ENCODE peak calls at places on chromosome 21, in four cellular contexts. One of them, this sample, is unnamed.

GRCh38 chr21:45427331-45428271 is 22.6 kb downstream of the COL18A1 start:
- DNase-seq in cerebellar cortex: no peak
- DNase-seq in D341Med: no peak
- DNase-seq in stimulated activated CD4-positive, alpha-beta T cell treated with anti-CD3 and anti-CD28 coated beads, Interleukin-15, amount 100 ng/mL, for 48 hours: no peak
- DNase-seq in this sample: no peak

GRCh38 chr21:42939581-42940413 is 14.4 kb upstream of the ERVH48-1 start:
- DNase-seq in cerebellar cortex: no peak
- DNase-seq in D341Med: no peak
- DNase-seq in stimulated activated CD4-positive, alpha-beta T cell treated with anti-CD3 and anti-CD28 coated beads, Interleukin-15, amount 100 ng/mL, for 48 hours: no peak
- DNase-seq in this sample: no peak

GRCh38 chr21:29334717-29335428 is 36.2 kb downstream of the BACH1 start:
- DNase-seq in cerebellar cortex: no peak
- DNase-seq in D341Med: no peak
- DNase-seq in stimulated activated CD4-positive, alpha-beta T cell treated with anti-CD3 and anti-CD28 coated beads, Interleukin-15, amount 100 ng/mL, for 48 hours: no peak
- DNase-seq in this sample: no peak

GRCh38 chr21:14734191-14734590 is 188.1 kb upstream of the SAMSN1 start:
- DNase-seq in cerebellar cortex: no peak
- DNase-seq in D341Med: no peak
- DNase-seq in stimulated activated CD4-positive, alpha-beta T cell treated with anti-CD3 and anti-CD28 coated beads, Interleukin-15, amount 100 ng/mL, for 48 hours: no peak
- DNase-seq in this sample: no peak

GRCh38 chr21:36059823-36060158 is 535 bp downstream of the SETD4 start:
- DNase-seq in cerebellar cortex: no peak
- DNase-seq in D341Med: no peak
- DNase-seq in stimulated activated CD4-positive, alpha-beta T cell treated with anti-CD3 and anti-CD28 coated beads, Interleukin-15, amount 100 ng/mL, for 48 hours: no peak
- DNase-seq in this sample: no peak

GRCh38 chr21:27647921-27648320 is 681.0 kb upstream of the ADAMTS5 start:
- DNase-seq in cerebellar cortex: no peak
- DNase-seq in D341Med: no peak
- DNase-seq in stimulated activated CD4-positive, alpha-beta T cell treated with anti-CD3 and anti-CD28 coated beads, Interleukin-15, amount 100 ng/mL, for 48 hours: no peak
- DNase-seq in this sample: no peak

GRCh38 chr21:40936151-40936550 is 89.2 kb upstream of the DSCAM start:
- DNase-seq in cerebellar cortex: no peak
- DNase-seq in D341Med: no peak
- DNase-seq in stimulated activated CD4-positive, alpha-beta T cell treated with anti-CD3 and anti-CD28 coated beads, Interleukin-15, amount 100 ng/mL, for 48 hours: no peak
- DNase-seq in this sample: no peak

GRCh38 chr21:25637846-25638245 is 1.2 kb upstream of the JAM2 start:
- DNase-seq in cerebellar cortex: no peak
- DNase-seq in D341Med: no peak
- DNase-seq in stimulated activated CD4-positive, alpha-beta T cell treated with anti-CD3 and anti-CD28 coated beads, Interleukin-15, amount 100 ng/mL, for 48 hours: no peak
- DNase-seq in this sample: no peak

GRCh38 chr21:15616864-15617574 is 112.8 kb upstream of the USP25 start:
- DNase-seq in cerebellar cortex: no peak
- DNase-seq in D341Med: no peak
- DNase-seq in stimulated activated CD4-positive, alpha-beta T cell treated with anti-CD3 and anti-CD28 coated beads, Interleukin-15, amount 100 ng/mL, for 48 hours: no peak
- DNase-seq in this sample: no peak

GRCh38 chr21:45893166-45894106 is 88.1 kb upstream of the COL6A1 start:
- DNase-seq in cerebellar cortex: peak
- DNase-seq in D341Med: no peak
- DNase-seq in stimulated activated CD4-positive, alpha-beta T cell treated with anti-CD3 and anti-CD28 coated beads, Interleukin-15, amount 100 ng/mL, for 48 hours: no peak
- DNase-seq in this sample: no peak

GRCh38 chr21:35323947-35324346 is 274.8 kb upstream of the RUNX1 start:
- DNase-seq in cerebellar cortex: no peak
- DNase-seq in D341Med: no peak
- DNase-seq in stimulated activated CD4-positive, alpha-beta T cell treated with anti-CD3 and anti-CD28 coated beads, Interleukin-15, amount 100 ng/mL, for 48 hours: no peak
- DNase-seq in this sample: no peak

GRCh38 chr21:14383596-14384210 is 757 bp upstream of the HSPA13 start:
- DNase-seq in cerebellar cortex: peak
- DNase-seq in D341Med: peak
- DNase-seq in stimulated activated CD4-positive, alpha-beta T cell treated with anti-CD3 and anti-CD28 coated beads, Interleukin-15, amount 100 ng/mL, for 48 hours: no peak
- DNase-seq in this sample: no peak

GRCh38 chr21:16741228-16741665 is 771.6 kb upstream of the CXADR start:
- DNase-seq in cerebellar cortex: peak
- DNase-seq in D341Med: no peak
- DNase-seq in stimulated activated CD4-positive, alpha-beta T cell treated with anti-CD3 and anti-CD28 coated beads, Interleukin-15, amount 100 ng/mL, for 48 hours: no peak
- DNase-seq in this sample: no peak

GRCh38 chr21:25464275-25464674 is 143.0 kb downstream of the MRPL39 start:
- DNase-seq in cerebellar cortex: no peak
- DNase-seq in D341Med: no peak
- DNase-seq in stimulated activated CD4-positive, alpha-beta T cell treated with anti-CD3 and anti-CD28 coated beads, Interleukin-15, amount 100 ng/mL, for 48 hours: no peak
- DNase-seq in this sample: no peak

GRCh38 chr21:17512245-17513213 is at the start of gene CXADR:
- DNase-seq in cerebellar cortex: peak
- DNase-seq in D341Med: peak
- DNase-seq in stimulated activated CD4-positive, alpha-beta T cell treated with anti-CD3 and anti-CD28 coated beads, Interleukin-15, amount 100 ng/mL, for 48 hours: peak
- DNase-seq in this sample: peak

GRCh38 chr21:37673801-37674575 is 242.3 kb downstream of the KCNJ6 start:
- DNase-seq in cerebellar cortex: no peak
- DNase-seq in D341Med: no peak
- DNase-seq in stimulated activated CD4-positive, alpha-beta T cell treated with anti-CD3 and anti-CD28 coated beads, Interleukin-15, amount 100 ng/mL, for 48 hours: no peak
- DNase-seq in this sample: no peak

GRCh38 chr21:45833437-45833836 is 148.1 kb upstream of the COL6A1 start:
- DNase-seq in cerebellar cortex: no peak
- DNase-seq in D341Med: no peak
- DNase-seq in stimulated activated CD4-positive, alpha-beta T cell treated with anti-CD3 and anti-CD28 coated beads, Interleukin-15, amount 100 ng/mL, for 48 hours: no peak
- DNase-seq in this sample: no peak

GRCh38 chr21:36554411-36555157 is 74.7 kb upstream of the CLDN14 start:
- DNase-seq in cerebellar cortex: no peak
- DNase-seq in D341Med: no peak
- DNase-seq in stimulated activated CD4-positive, alpha-beta T cell treated with anti-CD3 and anti-CD28 coated beads, Interleukin-15, amount 100 ng/mL, for 48 hours: no peak
- DNase-seq in this sample: no peak

GRCh38 chr21:42341776-42342542 is 8.8 kb downstream of the TFF2 start:
- DNase-seq in cerebellar cortex: no peak
- DNase-seq in D341Med: no peak
- DNase-seq in stimulated activated CD4-positive, alpha-beta T cell treated with anti-CD3 and anti-CD28 coated beads, Interleukin-15, amount 100 ng/mL, for 48 hours: no peak
- DNase-seq in this sample: no peak

GRCh38 chr21:45981641-45982255 is at the start of gene COL6A1:
- DNase-seq in cerebellar cortex: peak
- DNase-seq in D341Med: peak
- DNase-seq in stimulated activated CD4-positive, alpha-beta T cell treated with anti-CD3 and anti-CD28 coated beads, Interleukin-15, amount 100 ng/mL, for 48 hours: no peak
- DNase-seq in this sample: no peak

GRCh38 chr21:33424214-33424613 is 21.0 kb downstream of the IFNGR2 start:
- DNase-seq in cerebellar cortex: no peak
- DNase-seq in D341Med: no peak
- DNase-seq in stimulated activated CD4-positive, alpha-beta T cell treated with anti-CD3 and anti-CD28 coated beads, Interleukin-15, amount 100 ng/mL, for 48 hours: no peak
- DNase-seq in this sample: no peak

GRCh38 chr21:38787461-38788274 is 18.1 kb upstream of the ETS2 start:
- DNase-seq in cerebellar cortex: no peak
- DNase-seq in D341Med: no peak
- DNase-seq in stimulated activated CD4-positive, alpha-beta T cell treated with anti-CD3 and anti-CD28 coated beads, Interleukin-15, amount 100 ng/mL, for 48 hours: no peak
- DNase-seq in this sample: no peak

GRCh38 chr21:25717491-25718139 is 17.1 kb downstream of the ATP5PF start:
- DNase-seq in cerebellar cortex: no peak
- DNase-seq in D341Med: no peak
- DNase-seq in stimulated activated CD4-positive, alpha-beta T cell treated with anti-CD3 and anti-CD28 coated beads, Interleukin-15, amount 100 ng/mL, for 48 hours: no peak
- DNase-seq in this sample: no peak

GRCh38 chr21:25373126-25374082 is 233.9 kb downstream of the MRPL39 start:
- DNase-seq in cerebellar cortex: no peak
- DNase-seq in D341Med: no peak
- DNase-seq in stimulated activated CD4-positive, alpha-beta T cell treated with anti-CD3 and anti-CD28 coated beads, Interleukin-15, amount 100 ng/mL, for 48 hours: no peak
- DNase-seq in this sample: no peak

GRCh38 chr21:42818328-42818749 is 61.0 kb downstream of the WDR4 start:
- DNase-seq in cerebellar cortex: peak
- DNase-seq in D341Med: peak
- DNase-seq in stimulated activated CD4-positive, alpha-beta T cell treated with anti-CD3 and anti-CD28 coated beads, Interleukin-15, amount 100 ng/mL, for 48 hours: peak
- DNase-seq in this sample: peak

GRCh38 chr21:26982767-26983166 is 15.9 kb upstream of the ADAMTS5 start:
- DNase-seq in cerebellar cortex: no peak
- DNase-seq in D341Med: no peak
- DNase-seq in stimulated activated CD4-positive, alpha-beta T cell treated with anti-CD3 and anti-CD28 coated beads, Interleukin-15, amount 100 ng/mL, for 48 hours: no peak
- DNase-seq in this sample: no peak

GRCh38 chr21:22136770-22137169 is 1138.6 kb downstream of the NCAM2 start:
- DNase-seq in cerebellar cortex: no peak
- DNase-seq in D341Med: no peak
- DNase-seq in stimulated activated CD4-positive, alpha-beta T cell treated with anti-CD3 and anti-CD28 coated beads, Interleukin-15, amount 100 ng/mL, for 48 hours: no peak
- DNase-seq in this sample: no peak

GRCh38 chr21:44569861-44570517 is 3.5 kb upstream of the KRTAP10-4 start:
- DNase-seq in cerebellar cortex: no peak
- DNase-seq in D341Med: peak
- DNase-seq in stimulated activated CD4-positive, alpha-beta T cell treated with anti-CD3 and anti-CD28 coated beads, Interleukin-15, amount 100 ng/mL, for 48 hours: no peak
- DNase-seq in this sample: no peak

GRCh38 chr21:43597845-43598244 is 61.4 kb downstream of the HSF2BP start:
- DNase-seq in cerebellar cortex: no peak
- DNase-seq in D341Med: no peak
- DNase-seq in stimulated activated CD4-positive, alpha-beta T cell treated with anti-CD3 and anti-CD28 coated beads, Interleukin-15, amount 100 ng/mL, for 48 hours: no peak
- DNase-seq in this sample: no peak

GRCh38 chr21:25560151-25560783 is 47.0 kb downstream of the MRPL39 start:
- DNase-seq in cerebellar cortex: no peak
- DNase-seq in D341Med: no peak
- DNase-seq in stimulated activated CD4-positive, alpha-beta T cell treated with anti-CD3 and anti-CD28 coated beads, Interleukin-15, amount 100 ng/mL, for 48 hours: no peak
- DNase-seq in this sample: no peak

This sample was measured in CD4-positive, CD25-positive, alpha-beta regulatory T cell.